ENCODE peak calls at places on chromosomes 16 and 17, in eight cellular contexts. I, R, S, T, D, H, C and V are unnamed samples.

GRCh38 chr16:87076331-87076949 is 240.8 kb downstream of the C16orf95 start:
- DNase-seq in T (no peak), C (no peak), R (no peak), H (no peak), D (no peak), I (no peak), S (no peak), V (no peak)

GRCh38 chr17:74512624-74513084 is 18.6 kb downstream of the CD300LB start:
- DNase-seq in H (no peak), S (no peak), T (no peak), D (no peak), C (no peak), I (no peak), R (peak; percentile 8), V (no peak)

GRCh38 chr16:57628008-57628781 is at the start of gene ADGRG1:
- DNase-seq in T (peak; percentile 78), H (peak; percentile 52), D (peak; percentile 93), S (peak; percentile 84), I (peak; percentile 59), R (peak; percentile 96), C (peak; percentile 96), V (peak; percentile 69)

GRCh38 chr16:68402748-68403040 is 45.6 kb downstream of the SMPD3 start:
- DNase-seq in R (no peak), C (no peak), S (no peak), I (no peak), H (no peak), T (no peak), D (no peak), V (no peak)

GRCh38 chr17:82914375-82914774 is 74.6 kb upstream of the ZNF750 start:
- DNase-seq in I (no peak), T (no peak), C (no peak), H (no peak), R (peak; percentile 82), S (no peak), D (no peak), V (no peak)

GRCh38 chr16:50680907-50681885 is at the start of gene SNX20:
- DNase-seq in C (no peak), T (no peak), S (no peak), D (no peak), I (no peak), R (no peak), H (no peak), V (no peak)

GRCh38 chr17:79831367-79832210 is 7.7 kb downstream of the CBX4 start:
- DNase-seq in I (peak; percentile 81), R (no peak), T (no peak), D (peak; percentile 60), H (no peak), C (peak; percentile 95), S (peak; percentile 66), V (no peak)

GRCh38 chr16:81276323-81276722 is 37.8 kb downstream of the BCO1 start:
- DNase-seq in T (no peak), C (peak; percentile 23), S (peak; percentile 52), H (no peak), R (no peak), D (no peak), I (no peak), V (no peak)

GRCh38 chr17:27896656-27897055 is 3.5 kb upstream of the LYRM9 start:
- DNase-seq in I (no peak), S (no peak), D (no peak), H (no peak), C (no peak), R (no peak), T (no peak), V (no peak)